ENCODE peak calls at places on chromosomes 6 and 20, in seven cellular contexts. L is fibroblast of pulmonary artery; V is Calu3; G is psoas muscle; R is HCT116; F is cerebellum; I is stimulated activated CD4-positive, alpha-beta T cell treated with anti-CD3 and anti-CD28 coated beads, Interleukin-15, amount 100 ng/mL, for 1 hour. Z is an unnamed sample.

GRCh38 chr6:74840953-74841352 is 364.9 kb downstream of the COL12A1 start:
- DNase-seq in L (no peak), V (no peak), G (no peak), R (no peak), F (no peak), I (no peak), Z (no peak)

GRCh38 chr20:4202441-4202840 is 187.1 kb upstream of the RNF24 start:
- DNase-seq in L (no peak), V (no peak), G (no peak), R (no peak), F (no peak), I (no peak), Z (no peak)

GRCh38 chr6:110543106-110543505 is 66.7 kb upstream of the SLC22A16 start:
- DNase-seq in L (no peak), V (peak; percentile 85), G (no peak), R (no peak), F (no peak), I (no peak), Z (no peak)

GRCh38 chr20:62134735-62135231 is 8.4 kb downstream of the PSMA7 start:
- DNase-seq in L (peak; percentile 71), V (no peak), G (peak; percentile 88), R (no peak), F (no peak), I (no peak), Z (no peak)

GRCh38 chr20:61888101-61888865 is 177.4 kb downstream of the TAF4 start:
- DNase-seq in L (no peak), V (no peak), G (peak; percentile 31), R (no peak), F (peak; percentile 9), I (no peak), Z (no peak)

GRCh38 chr6:37862992-37863391 is 43.5 kb downstream of the ZFAND3 start:
- DNase-seq in L (peak; percentile 25), V (no peak), G (no peak), R (no peak), F (no peak), I (no peak), Z (no peak)

GRCh38 chr6:48641544-48641943 is 530.5 kb upstream of the PTCHD4 start:
- DNase-seq in L (peak; percentile 7), V (no peak), G (no peak), R (no peak), F (no peak), I (no peak), Z (no peak)

GRCh38 chr6:111625511-111626331 is 20.0 kb upstream of the TRAF3IP2 start:
- DNase-seq in L (peak; percentile 42), V (no peak), G (peak; percentile 76), R (no peak), F (no peak), I (no peak), Z (no peak)

GRCh38 chr20:39913274-39913673 is 775.8 kb downstream of the MAFB start:
- DNase-seq in L (no peak), V (no peak), G (no peak), R (no peak), F (no peak), I (no peak), Z (no peak)

GRCh38 chr20:34129518-34130162 is 17.6 kb upstream of the EIF2S2 start:
- DNase-seq in L (peak; percentile 84), V (peak; percentile 84), G (peak; percentile 70), R (peak; percentile 75), F (peak; percentile 73), I (peak; percentile 19), Z (peak; percentile 60)

GRCh38 chr6:8219352-8219943 is 117.1 kb upstream of the EEF1E1 start:
- DNase-seq in L (peak; percentile 77), V (peak; percentile 46), G (no peak), R (peak; percentile 23), F (peak; percentile 33), I (no peak), Z (peak; percentile 48)

GRCh38 chr6:50076431-50076830 is 26.7 kb upstream of the DEFB112 start:
- DNase-seq in L (no peak), V (no peak), G (no peak), R (no peak), F (no peak), I (no peak), Z (no peak)

GRCh38 chr6:17867880-17868279 is 119.6 kb downstream of the KIF13A start:
- DNase-seq in L (peak; percentile 72), V (no peak), G (no peak), R (no peak), F (peak; percentile 82), I (no peak), Z (no peak)

GRCh38 chr6:99350573-99350972 is 1.1 kb upstream of the FAXC start:
- DNase-seq in L (no peak), V (peak; percentile 26), G (no peak), R (no peak), F (peak; percentile 15), I (no peak), Z (peak; percentile 6)

GRCh38 chr20:23667666-23668065 is 21.2 kb downstream of the CST4 start:
- DNase-seq in L (no peak), V (no peak), G (no peak), R (no peak), F (no peak), I (no peak), Z (no peak)

GRCh38 chr20:63979549-63980316 is at the start of gene SAMD10:
- DNase-seq in L (no peak), V (peak; percentile 81), G (peak; percentile 69), R (no peak), F (peak; percentile 57), I (peak; percentile 81), Z (no peak)

GRCh38 chr6:111027219-111027618 is 45.4 kb downstream of the RPF2 start:
- DNase-seq in L (no peak), V (no peak), G (no peak), R (no peak), F (no peak), I (no peak), Z (no peak)

GRCh38 chr6:47303861-47304260 is 5.8 kb downstream of the TNFRSF21 start:
- DNase-seq in L (no peak), V (no peak), G (no peak), R (no peak), F (peak; percentile 38), I (no peak), Z (no peak)

GRCh38 chr6:16698163-16698533 is 63.1 kb downstream of the ATXN1 start:
- DNase-seq in L (no peak), V (no peak), G (no peak), R (no peak), F (no peak), I (no peak), Z (no peak)

GRCh38 chr6:52162940-52163908 is 23.0 kb upstream of the IL17A start:
- DNase-seq in L (peak; percentile 19), V (no peak), G (no peak), R (peak; percentile 54), F (peak; percentile 5), I (no peak), Z (peak; percentile 2)

GRCh38 chr6:134299236-134299635 is 18.7 kb downstream of the SGK1 start:
- DNase-seq in L (peak; percentile 98), V (no peak), G (no peak), R (no peak), F (no peak), I (no peak), Z (no peak)

GRCh38 chr6:168376811-168377480 is 57.4 kb upstream of the DACT2 start:
- DNase-seq in L (no peak), V (no peak), G (no peak), R (no peak), F (no peak), I (no peak), Z (no peak)

GRCh38 chr6:167045828-167046580 is 46.8 kb downstream of the CEP43 start:
- DNase-seq in L (no peak), V (peak; percentile 18), G (no peak), R (no peak), F (no peak), I (no peak), Z (peak; percentile 10)

GRCh38 chr6:170150590-170150945 is 140.3 kb downstream of the DLL1 start:
- DNase-seq in L (peak; percentile 8), V (no peak), G (no peak), R (no peak), F (no peak), I (no peak), Z (no peak)

GRCh38 chr6:148890091-148890490 is 143.3 kb downstream of the UST start:
- DNase-seq in L (no peak), V (no peak), G (no peak), R (no peak), F (no peak), I (no peak), Z (no peak)

GRCh38 chr6:53727748-53728147 is 62.2 kb upstream of the KLHL31 start:
- DNase-seq in L (no peak), V (no peak), G (no peak), R (no peak), F (no peak), I (no peak), Z (no peak)

GRCh38 chr20:33437141-33437911 is 6.2 kb downstream of the SNTA1 start:
- DNase-seq in L (peak; percentile 65), V (no peak), G (peak; percentile 83), R (no peak), F (no peak), I (no peak), Z (no peak)

GRCh38 chr6:43887340-43887858 is 117.4 kb downstream of the VEGFA start:
- DNase-seq in L (no peak), V (no peak), G (no peak), R (no peak), F (no peak), I (no peak), Z (no peak)